ENCODE peak calls at places on chromosomes 11 and 22, in four cellular contexts. J is heart right ventricle, U is brain microvascular endothelial cell, N is dorsolateral prefrontal cortex. G is an unnamed sample.

GRCh38 chr22:41943661-41944209 is 3.2 kb downstream of the CENPM start:
- DNase-seq in J (no peak), U (peak; percentile 27), N (no peak), G (no peak)

GRCh38 chr22:30206964-30207363 is 39.6 kb downstream of the LIF start:
- DNase-seq in J (no peak), U (peak; percentile 98), N (no peak), G (peak; percentile 72)

GRCh38 chr11:73389902-73390301 is 13.7 kb downstream of the RELT start:
- DNase-seq in J (no peak), U (no peak), N (no peak), G (no peak)

GRCh38 chr11:20160425-20161229 is at the start of gene DBX1:
- DNase-seq in J (no peak), U (no peak), N (no peak), G (no peak)

GRCh38 chr11:26109658-26110393 is 222.1 kb upstream of the ANO3 start:
- DNase-seq in J (no peak), U (no peak), N (no peak), G (no peak)

GRCh38 chr11:69770525-69770924 is 4.6 kb downstream of the FGF4 start:
- DNase-seq in J (no peak), U (no peak), N (no peak), G (no peak)

GRCh38 chr22:17087176-17088131 is 2.7 kb downstream of the IL17RA start:
- DNase-seq in J (no peak), U (peak; percentile 34), N (no peak), G (no peak)

GRCh38 chr11:63811522-63811921 is 1.7 kb upstream of the SPINDOC start:
- DNase-seq in J (no peak), U (no peak), N (no peak), G (no peak)

GRCh38 chr22:21726650-21727049 is 8.9 kb downstream of the YPEL1 start:
- DNase-seq in J (no peak), U (no peak), N (no peak), G (no peak)

GRCh38 chr11:57424802-57425564 is 1.9 kb downstream of the SLC43A3 start:
- DNase-seq in J (peak; percentile 85), U (peak; percentile 87), N (no peak), G (no peak)

GRCh38 chr11:108218912-108219783 is 3.3 kb downstream of the NPAT start:
- DNase-seq in J (no peak), U (no peak), N (no peak), G (no peak)

GRCh38 chr11:112597290-112597689 is 336.6 kb upstream of the PLET1 start:
- DNase-seq in J (no peak), U (no peak), N (no peak), G (no peak)

GRCh38 chr11:3121931-3122774 is 43.0 kb downstream of the OSBPL5 start:
- DNase-seq in J (no peak), U (no peak), N (no peak), G (peak; percentile 16)

GRCh38 chr11:16195659-16196058 is 160.7 kb downstream of the SOX6 start:
- DNase-seq in J (no peak), U (peak; percentile 16), N (no peak), G (no peak)

GRCh38 chr22:44205713-44206645 is 25.3 kb downstream of the PARVG start:
- DNase-seq in J (no peak), U (no peak), N (no peak), G (no peak)

GRCh38 chr11:113446112-113446511 is 29.1 kb downstream of the DRD2 start:
- DNase-seq in J (no peak), U (peak; percentile 14), N (no peak), G (no peak)

GRCh38 chr11:10438451-10438850 is 16.6 kb upstream of the AMPD3 start:
- DNase-seq in J (no peak), U (peak; percentile 48), N (no peak), G (no peak)

GRCh38 chr11:57543601-57544000 is 6.2 kb downstream of the SMTNL1 start:
- DNase-seq in J (no peak), U (no peak), N (no peak), G (no peak)

GRCh38 chr11:6635082-6635932 is 16.1 kb upstream of the TPP1 start:
- DNase-seq in J (peak; percentile 81), U (no peak), N (no peak), G (no peak)

GRCh38 chr22:42151924-42152635 is 21.5 kb upstream of the CYP2D6 start:
- DNase-seq in J (no peak), U (no peak), N (no peak), G (no peak)

GRCh38 chr11:24239016-24239720 is 257.7 kb upstream of the LUZP2 start:
- DNase-seq in J (no peak), U (peak; percentile 41), N (no peak), G (no peak)

GRCh38 chr11:108508653-108509593 is 10.7 kb upstream of the POGLUT3 start:
- DNase-seq in J (no peak), U (no peak), N (no peak), G (no peak)

GRCh38 chr11:73312806-73313403 is 4.8 kb downstream of the ARHGEF17 start:
- DNase-seq in J (no peak), U (peak; percentile 56), N (no peak), G (no peak)

GRCh38 chr11:130829801-130830562 is 86.3 kb downstream of the SNX19 start:
- DNase-seq in J (peak; percentile 56), U (no peak), N (peak; percentile 23), G (no peak)

GRCh38 chr11:75371930-75372876 is 20.7 kb upstream of the ARRB1 start:
- DNase-seq in J (no peak), U (no peak), N (no peak), G (no peak)

GRCh38 chr11:129312741-129313587 is 62.7 kb upstream of the BARX2 start:
- DNase-seq in J (no peak), U (peak; percentile 24), N (no peak), G (no peak)

GRCh38 chr11:103923473-103923931 is 112.9 kb upstream of the DDI1 start:
- DNase-seq in J (no peak), U (no peak), N (no peak), G (no peak)

GRCh38 chr11:69161117-69161407 is 5.3 kb downstream of the SMIM38 start:
- DNase-seq in J (peak; percentile 54), U (no peak), N (no peak), G (no peak)

GRCh38 chr22:34427841-34428240 is 507.6 kb upstream of the LARGE1 start:
- DNase-seq in J (no peak), U (no peak), N (no peak), G (no peak)

GRCh38 chr22:39498368-39498767 is 3.7 kb upstream of the MIEF1 start:
- DNase-seq in J (peak; percentile 83), U (no peak), N (peak; percentile 42), G (no peak)

GRCh38 chr11:46537121-46537520 is 56.7 kb downstream of the AMBRA1 start:
- DNase-seq in J (no peak), U (no peak), N (no peak), G (no peak)

GRCh38 chr11:63670077-63670737 is 969 bp downstream of the ATL3 start:
- DNase-seq in J (no peak), U (no peak), N (no peak), G (no peak)

GRCh38 chr22:49018601-49019000 is 809.1 kb downstream of the BRD1 start:
- DNase-seq in J (no peak), U (no peak), N (peak; percentile 1), G (peak; percentile 32)

GRCh38 chr11:122910775-122911174 is 28.2 kb downstream of the JHY start:
- DNase-seq in J (no peak), U (peak; percentile 33), N (no peak), G (no peak)

GRCh38 chr22:20240900-20241299 is 27.2 kb downstream of the RTN4R start:
- DNase-seq in J (no peak), U (no peak), N (no peak), G (no peak)

GRCh38 chr11:113014731-113015455 is 53.7 kb downstream of the NCAM1 start:
- DNase-seq in J (peak; percentile 67), U (no peak), N (peak; percentile 82), G (no peak)

GRCh38 chr11:83971063-83971462 is 684.9 kb upstream of the CCDC90B start:
- DNase-seq in J (no peak), U (no peak), N (peak; percentile 18), G (no peak)

GRCh38 chr11:18775492-18776292 is 15.9 kb downstream of the PTPN5 start:
- DNase-seq in J (peak; percentile 58), U (peak; percentile 52), N (no peak), G (peak; percentile 65)

DNA sequence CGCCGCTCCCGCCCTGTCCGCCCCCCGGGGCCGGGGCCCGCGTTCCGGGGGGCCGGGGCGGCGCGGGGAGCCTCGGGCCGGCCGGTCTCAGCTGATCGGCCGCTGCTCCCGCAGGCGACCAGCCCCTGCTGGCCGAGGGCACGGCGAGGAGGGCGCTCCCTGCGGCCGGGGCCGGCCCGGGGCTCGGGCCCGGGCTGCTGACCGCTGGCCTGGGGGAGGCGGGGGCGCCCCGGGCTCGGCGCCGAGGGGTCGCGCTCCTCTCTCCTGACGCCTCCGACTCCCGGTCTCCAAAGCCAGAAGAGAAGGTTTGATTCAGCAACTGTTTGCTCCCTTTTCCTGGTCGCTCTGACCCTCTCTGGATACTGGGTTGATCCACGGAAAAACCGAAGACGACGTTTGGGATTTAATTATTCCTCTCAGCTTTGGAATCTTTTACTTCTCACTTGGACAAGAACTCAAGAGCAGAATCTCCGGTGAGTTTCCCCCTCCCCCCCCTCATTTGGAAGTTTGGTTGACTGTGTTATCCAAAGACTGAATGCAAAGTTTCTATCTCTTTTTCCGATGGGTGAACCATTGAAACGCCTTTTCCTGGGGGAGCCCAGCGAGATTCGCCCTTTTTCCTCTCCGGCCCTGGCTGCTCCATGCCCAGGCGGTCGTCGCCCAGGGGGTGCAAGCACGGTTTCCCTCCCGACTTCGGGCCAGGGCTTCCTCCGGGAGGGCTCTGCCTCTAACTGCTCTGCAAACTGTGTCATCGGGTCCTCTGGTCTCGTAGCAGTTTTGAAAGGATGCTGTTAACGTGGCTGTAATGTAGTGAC is 721 bp downstream of the KDM2A start:
- DNase-seq in J (peak; percentile 25), U (no peak), N (peak; percentile 33), G (no peak)
- TF ChIP-seq CTCF in J (no peak), U (peak; percentile 9), N (no peak), G (no peak)

GRCh38 chr11:100980156-100980555 is 149.5 kb downstream of the PGR start:
- DNase-seq in J (no peak), U (no peak), N (no peak), G (no peak)
- TF ChIP-seq CTCF in J (no peak), U (peak; percentile 52), N (peak; percentile 9), G (no peak)

DNA sequence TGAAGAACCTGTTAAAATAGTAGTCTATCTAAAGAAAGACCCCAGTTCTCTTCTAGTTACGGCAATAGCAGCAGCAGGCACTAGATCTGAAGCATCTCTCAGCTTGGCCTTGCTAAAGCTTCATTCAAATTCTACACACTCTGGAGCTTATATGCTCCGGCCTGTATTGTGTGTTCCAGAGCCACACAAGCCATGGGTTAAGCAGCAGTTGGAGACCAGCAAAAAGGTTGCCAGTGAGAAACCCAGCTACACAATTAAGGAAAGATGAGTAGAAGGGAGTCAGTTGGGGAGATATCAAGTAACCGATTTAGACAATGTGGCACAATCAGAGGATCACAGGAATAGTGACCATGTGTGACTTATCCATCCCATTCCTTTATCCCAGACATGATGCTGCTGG is 41.1 kb downstream of the PAX6 start:
- DNase-seq in J (no peak), U (no peak), N (no peak), G (no peak)
- TF ChIP-seq CTCF in J (no peak), U (no peak), N (no peak), G (no peak)

DNA sequence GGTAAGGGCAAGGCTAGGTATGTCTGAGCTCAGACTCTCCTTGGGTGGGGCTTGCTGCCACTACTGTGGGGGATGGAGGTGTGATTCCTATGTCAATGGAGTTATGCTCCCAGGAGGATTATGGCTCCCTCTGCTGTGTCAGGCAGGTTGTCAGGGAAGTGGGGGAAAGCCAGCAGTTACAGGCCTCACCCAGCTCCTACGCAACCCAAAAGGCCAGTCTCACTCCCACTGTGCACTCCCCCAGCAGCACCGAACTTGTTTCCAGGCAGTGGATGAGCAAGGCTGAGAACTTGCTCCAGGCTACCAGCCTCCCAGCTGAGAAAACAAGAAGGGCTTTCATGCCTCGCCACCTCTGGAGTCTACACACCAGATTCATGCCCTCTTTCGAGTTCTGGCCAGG is 18.2 kb downstream of the C11orf91 start:
- DNase-seq in J (no peak), U (no peak), N (no peak), G (no peak)
- TF ChIP-seq CTCF in J (no peak), U (peak; percentile 64), N (no peak), G (no peak)

G was measured in mesothelial cell of epicardium.